ENCODE peak calls at places on chromosome 2, in nine cellular contexts. Q, F, H, S, J, E, Y, P and N are unnamed samples.
A peak's percentile ranks its signal among the peaks of the same experiment; 100 is the strongest.

GRCh38 chr2:32064021-32064678 is 794 bp downstream of the SPAST start:
- DNase-seq in Q (no peak), F (no peak), H (peak; percentile 24), S (no peak), J (peak; percentile 1), E (no peak), Y (no peak), P (no peak), N (no peak)

GRCh38 chr2:101111917-101112771 is 39.0 kb downstream of the TBC1D8 start:
- DNase-seq in Q (no peak), F (no peak), H (no peak), S (no peak), J (peak; percentile 65), E (no peak), Y (no peak), P (no peak), N (no peak)

GRCh38 chr2:2253139-2254016 is 77.7 kb downstream of the MYT1L start:
- DNase-seq in Q (no peak), F (no peak), H (no peak), S (no peak), J (no peak), E (no peak), Y (peak; percentile 42), P (no peak), N (no peak)

GRCh38 chr2:130908832-130909231 is 72.1 kb downstream of the ARHGEF4 start:
- DNase-seq in Q (no peak), F (no peak), H (no peak), S (no peak), J (no peak), E (no peak), Y (no peak), P (no peak), N (no peak)

GRCh38 chr2:74471332-74472065 is 981 bp downstream of the MRPL53 start:
- DNase-seq in Q (peak; percentile 6), F (no peak), H (no peak), S (no peak), J (peak; percentile 15), E (no peak), Y (no peak), P (no peak), N (no peak)

GRCh38 chr2:159399716-159400525 is 113.4 kb upstream of the WDSUB1 start:
- DNase-seq in Q (no peak), F (no peak), H (peak; percentile 55), S (no peak), J (peak; percentile 18), E (peak; percentile 57), Y (no peak), P (no peak), N (no peak)

GRCh38 chr2:78020500-78020899 is 498.3 kb upstream of the LRRTM4 start:
- DNase-seq in Q (no peak), F (no peak), H (no peak), S (no peak), J (no peak), E (no peak), Y (no peak), P (no peak), N (no peak)

GRCh38 chr2:166170356-166170755 is 42.5 kb upstream of the SCN1A start:
- DNase-seq in Q (no peak), F (no peak), H (peak; percentile 55), S (no peak), J (peak; percentile 72), E (no peak), Y (no peak), P (no peak), N (no peak)

GRCh38 chr2:240257940-240258580 is 117.6 kb upstream of the OTOS start:
- DNase-seq in Q (no peak), F (no peak), H (no peak), S (no peak), J (no peak), E (no peak), Y (no peak), P (no peak), N (no peak)

GRCh38 chr2:22481507-22482217 is 903.3 kb upstream of the KLHL29 start:
- DNase-seq in Q (no peak), F (peak; percentile 15), H (no peak), S (no peak), J (no peak), E (no peak), Y (no peak), P (no peak), N (no peak)

GRCh38 chr2:198044777-198045176 is 240.4 kb downstream of the PLCL1 start:
- DNase-seq in Q (no peak), F (no peak), H (no peak), S (no peak), J (peak; percentile 15), E (no peak), Y (no peak), P (no peak), N (no peak)

GRCh38 chr2:198036029-198036879 is 231.9 kb downstream of the PLCL1 start:
- DNase-seq in Q (no peak), F (no peak), H (no peak), S (no peak), J (no peak), E (no peak), Y (no peak), P (no peak), N (no peak)

GRCh38 chr2:198040820-198041219 is 236.4 kb downstream of the PLCL1 start:
- DNase-seq in Q (no peak), F (no peak), H (no peak), S (no peak), J (no peak), E (no peak), Y (no peak), P (no peak), N (no peak)

GRCh38 chr2:198045227-198045626 is 240.8 kb downstream of the PLCL1 start:
- DNase-seq in Q (no peak), F (no peak), H (no peak), S (no peak), J (no peak), E (no peak), Y (no peak), P (no peak), N (no peak)

DNA sequence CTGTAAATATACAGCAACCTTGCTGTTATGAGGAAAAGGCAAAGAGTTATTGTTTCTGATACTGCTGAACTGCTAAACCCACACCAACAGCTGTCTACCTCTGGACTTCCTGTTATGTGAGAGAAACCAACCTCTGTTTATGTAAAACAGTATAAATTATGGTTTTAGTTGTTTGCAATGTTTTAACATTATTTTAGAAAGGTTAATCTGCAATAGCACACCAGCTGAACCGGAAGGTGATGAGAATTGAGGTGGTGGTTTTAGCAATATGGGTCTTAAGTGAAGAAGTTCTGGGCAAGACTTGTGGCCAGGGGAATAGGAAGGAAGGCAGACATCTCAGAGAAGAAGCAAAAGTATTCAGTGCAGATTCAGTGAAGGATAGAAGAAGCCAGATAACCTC is 237.8 kb downstream of the PLCL1 start:
- DNase-seq in Q (no peak), F (no peak), H (no peak), S (no peak), J (no peak), E (no peak), Y (no peak), P (no peak), N (no peak)
- H3K4me3 ChIP-seq in Q (no peak overlapping the region), F (no peak overlapping the region), H (no peak overlapping the region), S (no peak overlapping the region), J (no peak overlapping the region), E (no peak overlapping the region), Y (no peak overlapping the region), P (no peak overlapping the region), N (no peak overlapping the region)

DNA sequence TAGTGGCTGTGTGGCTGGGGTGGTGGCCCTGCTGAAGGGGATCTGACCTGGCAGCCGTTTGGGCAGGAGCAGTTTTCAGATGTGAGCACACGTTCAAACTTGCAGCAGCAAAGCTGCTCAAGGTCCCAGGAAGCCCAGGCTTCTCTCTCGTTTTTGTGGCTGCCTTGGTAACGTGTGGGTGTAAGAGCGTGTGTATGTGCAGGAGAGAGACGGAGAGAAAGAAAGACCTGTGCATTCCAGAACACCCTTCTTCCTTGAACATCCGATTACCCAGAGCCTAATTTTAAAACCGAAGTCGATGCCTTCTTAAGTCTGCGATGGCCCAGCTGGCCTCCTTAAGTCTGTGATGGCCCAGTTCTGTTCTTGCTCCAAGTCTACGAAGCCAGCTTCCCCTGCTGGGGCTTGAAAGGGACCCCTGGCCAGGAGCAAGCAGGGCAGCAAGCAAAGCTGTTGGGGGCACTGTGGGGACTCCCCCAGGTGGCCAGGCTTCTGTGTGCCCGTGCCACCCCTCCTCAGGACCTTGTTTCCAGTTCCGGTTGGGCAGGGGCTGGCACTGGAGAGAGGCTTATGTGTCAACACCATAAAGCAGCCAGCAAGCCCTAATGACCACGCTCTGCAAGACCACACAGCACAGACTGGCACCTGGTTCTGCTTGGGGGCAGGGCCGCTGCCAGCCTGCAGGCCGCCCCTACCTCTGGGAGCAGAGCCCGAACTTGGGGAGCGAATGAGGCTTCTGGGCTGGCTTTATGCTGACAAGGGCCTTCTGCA is 55.8 kb upstream of the ALPP start:
- DNase-seq in Q (no peak), F (no peak), H (peak; percentile 75), S (peak; percentile 13), J (no peak), E (no peak), Y (no peak), P (no peak), N (no peak)
- H3K4me3 ChIP-seq in Q (no peak overlapping the region), F (no peak overlapping the region), H (no peak overlapping the region), S (no peak overlapping the region), J (no peak overlapping the region), E (no peak overlapping the region), Y (no peak overlapping the region), P (no peak overlapping the region), N (no peak overlapping the region)

DNA sequence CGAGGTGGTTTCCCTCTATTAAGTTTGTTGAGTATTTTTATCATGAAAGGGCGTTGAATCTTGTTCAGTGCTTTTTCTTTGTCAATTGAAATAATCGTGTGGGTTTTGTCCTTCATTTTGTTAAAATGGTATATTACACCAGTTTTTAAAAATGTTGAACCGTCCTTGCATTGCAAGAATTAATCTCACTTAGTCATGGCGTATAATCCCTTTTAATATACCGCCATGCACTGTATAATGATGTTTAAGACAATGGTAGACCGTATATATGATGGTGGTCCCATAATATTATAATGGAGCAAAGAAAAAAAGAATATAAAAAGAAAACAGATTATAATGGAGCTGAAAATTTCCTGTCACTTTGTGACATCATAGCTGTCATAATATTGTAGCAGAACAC is 50.6 kb downstream of the CCDC138 start:
- DNase-seq in Q (no peak), F (no peak), H (no peak), S (no peak), J (no peak), E (no peak), Y (no peak), P (no peak), N (no peak)
- H3K4me3 ChIP-seq in Q (no peak overlapping the region), F (no peak overlapping the region), H (no peak overlapping the region), S (no peak overlapping the region), J (no peak overlapping the region), E (no peak overlapping the region), Y (no peak overlapping the region), P (no peak overlapping the region), N (no peak overlapping the region)

DNA sequence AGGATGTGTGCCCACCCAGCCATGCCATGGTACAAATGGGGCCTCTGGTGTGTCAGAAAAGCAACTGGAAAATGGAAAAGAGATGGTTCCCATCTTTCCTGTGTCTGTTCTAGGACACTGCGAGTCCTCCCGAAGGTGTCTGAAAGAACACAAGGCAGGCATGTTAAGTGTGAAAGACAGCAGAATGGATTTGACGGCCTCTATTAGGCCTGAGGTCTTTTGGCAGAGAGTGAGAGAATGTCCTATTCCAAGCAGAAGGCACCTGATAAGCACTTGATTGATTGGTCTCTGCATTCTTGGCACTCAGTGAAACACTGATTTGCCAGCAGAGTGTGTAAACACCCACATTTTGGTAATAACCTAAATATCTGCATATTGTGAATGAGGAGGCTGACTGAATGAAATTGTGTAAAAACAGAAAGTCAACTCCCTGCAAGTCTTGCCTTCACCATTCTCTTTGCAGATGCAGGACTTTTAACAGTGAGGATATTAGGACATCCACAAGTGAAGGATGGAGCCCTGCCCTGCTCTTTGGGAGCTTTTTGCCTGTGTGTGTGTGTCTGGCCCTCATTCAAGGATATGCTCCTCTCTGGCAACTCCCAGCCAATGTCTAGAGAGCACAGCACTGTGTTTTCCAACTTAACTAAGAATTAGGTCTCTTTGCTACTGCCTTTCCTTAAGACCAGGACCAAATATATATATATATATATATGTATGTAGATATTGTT is 698.3 kb downstream of the NRXN1 start:
- DNase-seq in Q (no peak), F (no peak), H (no peak), S (no peak), J (no peak), E (no peak), Y (no peak), P (no peak), N (no peak)
- H3K4me3 ChIP-seq in Q (no peak overlapping the region), F (no peak overlapping the region), H (no peak overlapping the region), S (no peak overlapping the region), J (no peak overlapping the region), E (no peak overlapping the region), Y (no peak overlapping the region), P (no peak overlapping the region), N (no peak overlapping the region)